ENCODE peak calls at places on chromosome 21, in ten cellular contexts. X, B, H, K, V, G, O, N, D and Y are unnamed samples.

GRCh38 chr21:17461014-17461413 is 51.8 kb upstream of the CXADR start:
- DNase-seq in V (no peak), H (no peak), B (no peak), X (peak), K (no peak), G (no peak), O (peak), N (no peak), D (peak), Y (no peak)

GRCh38 chr21:42031816-42032215 is 21.7 kb upstream of the ZBTB21 start:
- DNase-seq in X (no peak), H (no peak), K (no peak), V (no peak), G (no peak), D (no peak), O (peak), N (no peak), B (no peak), Y (no peak)

GRCh38 chr21:27129694-27130093 is 162.8 kb upstream of the ADAMTS5 start:
- DNase-seq in D (no peak), G (no peak), N (no peak), X (no peak), O (no peak), H (no peak), K (no peak), V (no peak), B (no peak), Y (no peak)

GRCh38 chr21:34243562-34243961 is 120.2 kb upstream of the KCNE2 start:
- DNase-seq in V (no peak), B (peak), X (no peak), N (no peak), D (peak), O (peak), G (no peak), H (peak), K (peak), Y (no peak)

GRCh38 chr21:15552914-15553491 is 176.8 kb upstream of the USP25 start:
- DNase-seq in O (peak), H (no peak), N (no peak), D (peak), B (no peak), K (no peak), X (no peak), V (no peak), G (peak), Y (no peak)

GRCh38 chr21:26124421-26124833 is 46.1 kb downstream of the APP start:
- DNase-seq in X (no peak), V (no peak), H (no peak), O (peak), N (no peak), G (no peak), D (peak), K (no peak), B (no peak), Y (no peak)

GRCh38 chr21:35273331-35273730 is 224.2 kb upstream of the RUNX1 start:
- DNase-seq in D (no peak), N (no peak), K (no peak), O (no peak), X (no peak), G (no peak), V (no peak), H (no peak), B (peak), Y (no peak)

GRCh38 chr21:42572906-42573495 is 59.3 kb downstream of the SLC37A1 start:
- DNase-seq in V (peak), B (no peak), O (no peak), D (no peak), N (peak), G (no peak), H (no peak), X (no peak), K (no peak), Y (no peak)

GRCh38 chr21:42638266-42638863 is 15.1 kb upstream of the PDE9A start:
- DNase-seq in N (peak), O (no peak), H (no peak), G (no peak), X (no peak), V (peak), B (no peak), K (no peak), D (no peak), Y (no peak)

GRCh38 chr21:26686278-26686677 is 113.2 kb upstream of the CYYR1 start:
- DNase-seq in N (no peak), O (peak), V (no peak), X (no peak), H (peak), G (peak), D (peak), B (peak), K (peak), Y (no peak)

GRCh38 chr21:34974162-34974981 is 74.7 kb downstream of the RUNX1 start:
- DNase-seq in D (no peak), V (no peak), K (no peak), X (no peak), G (peak), N (no peak), B (no peak), H (peak), O (no peak), Y (no peak)

DNA sequence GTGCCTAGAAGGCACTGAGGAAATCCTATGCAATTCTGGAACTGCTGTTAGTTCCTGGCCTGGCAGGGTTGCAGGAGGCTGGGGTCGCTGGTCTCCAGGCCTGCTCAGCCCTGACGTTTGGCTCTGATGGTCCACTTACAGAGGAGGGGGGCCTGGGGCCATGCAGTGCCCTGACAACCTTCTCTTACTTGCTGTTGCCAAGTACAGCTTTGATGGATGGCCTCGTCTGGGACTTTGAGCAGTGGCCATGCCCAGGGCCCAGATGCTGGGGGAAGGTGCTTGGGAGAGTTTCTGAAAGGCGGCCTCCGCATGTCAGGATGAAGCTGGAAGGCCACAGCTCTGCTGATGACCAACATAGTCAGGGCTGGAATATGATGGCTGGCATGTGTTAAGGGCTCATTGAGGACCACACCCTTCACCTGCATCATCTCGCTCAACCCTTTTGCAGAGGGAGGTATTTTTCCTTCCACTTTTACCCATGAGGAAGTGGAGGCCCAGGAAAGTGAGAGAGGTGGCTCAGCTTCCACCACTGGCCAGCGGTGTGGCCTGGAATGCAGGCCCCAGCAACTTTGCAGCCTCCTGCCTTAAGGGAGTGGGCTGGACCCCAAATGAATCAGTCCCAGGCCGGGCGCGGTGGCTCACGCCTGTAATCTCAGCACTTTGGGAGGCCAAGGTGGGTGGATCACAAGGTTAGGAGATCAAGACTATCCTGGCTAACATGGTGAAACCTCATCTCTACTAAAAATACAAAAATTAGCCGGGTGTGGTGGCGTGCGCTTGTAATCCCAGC is 34.7 kb upstream of the LRRC3 start:
- DNase-seq in D (no peak), G (no peak), O (no peak), B (peak), N (peak), K (no peak), V (peak), X (no peak), H (no peak), Y (peak)
- TF ChIP-seq CTCF in D (no peak), G (no peak), O (no peak), B (no peak), N (no peak), K (no peak), V (no peak), X (no peak), H (no peak), Y (no peak)

DNA sequence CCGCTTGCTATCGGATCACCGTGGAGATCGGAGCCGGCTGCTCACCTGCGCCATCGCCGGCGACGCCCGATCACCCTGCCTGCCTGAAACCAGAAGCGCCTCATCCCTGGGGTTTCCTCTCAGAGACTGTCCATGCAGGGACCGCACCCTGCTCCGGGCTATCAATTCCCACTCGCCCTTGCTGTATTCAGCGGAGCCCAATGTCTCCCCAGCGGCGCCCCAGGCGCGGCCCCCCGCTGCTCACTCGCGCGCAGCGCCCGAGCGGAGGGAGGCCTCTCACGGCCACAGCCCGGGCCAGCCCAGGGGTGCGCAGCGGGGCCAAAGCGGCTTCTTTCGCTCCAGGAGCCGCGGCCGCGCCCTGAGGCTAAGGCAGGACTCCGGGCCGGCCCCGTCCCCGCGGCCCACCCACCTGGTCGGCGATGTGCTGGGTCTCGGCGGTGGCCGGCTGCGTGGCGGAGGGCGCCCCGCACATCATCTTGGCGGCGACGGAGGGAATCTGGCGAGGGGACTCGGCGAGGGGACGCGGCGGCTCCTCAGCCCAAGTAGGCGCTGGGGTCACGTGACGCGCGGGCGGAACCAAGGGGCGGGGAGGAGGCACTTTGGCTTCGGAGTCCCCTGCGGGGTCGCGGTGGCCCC is at the start of gene CSTB:
- DNase-seq in D (peak), G (peak), N (peak), O (peak), B (peak), K (peak), H (peak), V (peak), X (no peak), Y (peak)
- TF ChIP-seq CTCF in D (no peak), G (no peak), N (no peak), O (no peak), B (peak), K (no peak), H (no peak), V (peak), X (no peak), Y (no peak)

GRCh38 chr21:46469275-46469674 is 10.6 kb downstream of the DIP2A start:
- DNase-seq in X (no peak), G (no peak), K (no peak), O (no peak), D (no peak), V (no peak), H (no peak), B (peak), N (no peak), Y (no peak)
- TF ChIP-seq CTCF in X (no peak), G (no peak), K (no peak), O (no peak), D (no peak), V (no peak), H (no peak), B (no peak), N (no peak), Y (no peak)

GRCh38 chr21:37516998-37517397 is 150.4 kb downstream of the DYRK1A start:
- DNase-seq in O (no peak), H (no peak), B (no peak), X (no peak), K (no peak), G (no peak), D (no peak), V (no peak), N (no peak), Y (no peak)

GRCh38 chr21:37513383-37513782 is 146.8 kb downstream of the DYRK1A start:
- DNase-seq in K (no peak), N (no peak), O (no peak), G (no peak), D (no peak), B (no peak), X (no peak), H (no peak), V (no peak), Y (no peak)

GRCh38 chr21:37511848-37512247 is 145.3 kb downstream of the DYRK1A start:
- DNase-seq in N (no peak), D (no peak), V (no peak), K (no peak), B (no peak), X (no peak), G (no peak), H (no peak), O (no peak), Y (no peak)

GRCh38 chr21:37509802-37510393 is 143.3 kb downstream of the DYRK1A start:
- DNase-seq in G (no peak), N (no peak), O (no peak), D (peak), B (no peak), K (no peak), X (no peak), V (no peak), H (peak), Y (no peak)

GRCh38 chr21:37514038-37514665 is 147.6 kb downstream of the DYRK1A start:
- DNase-seq in H (no peak), N (no peak), G (no peak), D (no peak), O (no peak), X (no peak), K (no peak), V (no peak), B (no peak), Y (no peak)
- TF ChIP-seq CTCF in H (no peak), N (no peak), G (no peak), D (no peak), O (no peak), X (no peak), K (no peak), V (no peak), B (no peak), Y (no peak)

GRCh38 chr21:36661511-36662309 is 37.2 kb upstream of the SIM2 start:
- DNase-seq in H (no peak), X (no peak), V (no peak), G (no peak), B (peak), D (peak), N (no peak), K (peak), O (peak), Y (no peak)
- TF ChIP-seq CTCF in H (peak), X (peak), V (peak), G (no peak), B (peak), D (peak), N (peak), K (peak), O (peak), Y (peak)

DNA sequence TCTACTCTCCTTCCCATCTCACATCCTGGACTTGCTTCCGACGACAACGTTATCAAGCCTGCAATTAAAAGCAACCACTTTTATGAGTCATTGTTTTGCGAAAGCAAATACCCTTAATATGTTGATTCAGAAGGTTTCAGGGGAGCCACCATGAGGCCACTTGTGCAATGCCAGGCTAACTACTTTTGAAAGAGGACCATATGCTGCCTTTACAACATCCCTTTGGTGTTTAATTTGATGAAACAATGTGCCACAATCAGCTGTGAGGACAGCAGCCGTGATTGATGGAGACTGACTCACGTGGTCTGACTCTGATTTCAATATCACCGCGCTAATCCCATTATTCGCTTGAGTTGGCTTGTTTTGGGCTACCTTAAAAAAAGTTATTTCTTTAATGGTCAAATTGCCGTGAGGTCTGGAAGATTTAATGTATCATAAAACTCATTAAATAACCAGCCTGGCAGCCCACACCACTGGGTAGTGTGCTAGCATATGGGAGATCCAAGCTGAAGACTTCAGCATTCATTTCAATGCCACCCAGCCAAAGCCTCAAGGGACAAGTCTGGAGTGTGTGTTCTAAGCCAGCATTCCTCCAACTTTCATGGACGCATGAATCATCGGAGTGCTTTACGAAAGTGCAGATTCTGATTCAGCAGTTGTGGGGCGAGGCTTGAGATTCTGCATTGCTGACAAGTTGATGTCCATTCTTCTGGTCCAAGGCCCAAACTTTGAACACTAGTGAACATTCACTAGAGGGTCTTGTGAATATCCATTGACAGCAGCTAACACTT is 73.3 kb upstream of the PAXBP1 start:
- DNase-seq in H (no peak), G (no peak), N (no peak), B (no peak), K (no peak), O (peak), D (peak), V (no peak), X (peak), Y (no peak)
- TF ChIP-seq CTCF in H (no peak), G (no peak), N (no peak), B (peak), K (peak), O (no peak), D (peak), V (no peak), X (no peak), Y (no peak)

DNA sequence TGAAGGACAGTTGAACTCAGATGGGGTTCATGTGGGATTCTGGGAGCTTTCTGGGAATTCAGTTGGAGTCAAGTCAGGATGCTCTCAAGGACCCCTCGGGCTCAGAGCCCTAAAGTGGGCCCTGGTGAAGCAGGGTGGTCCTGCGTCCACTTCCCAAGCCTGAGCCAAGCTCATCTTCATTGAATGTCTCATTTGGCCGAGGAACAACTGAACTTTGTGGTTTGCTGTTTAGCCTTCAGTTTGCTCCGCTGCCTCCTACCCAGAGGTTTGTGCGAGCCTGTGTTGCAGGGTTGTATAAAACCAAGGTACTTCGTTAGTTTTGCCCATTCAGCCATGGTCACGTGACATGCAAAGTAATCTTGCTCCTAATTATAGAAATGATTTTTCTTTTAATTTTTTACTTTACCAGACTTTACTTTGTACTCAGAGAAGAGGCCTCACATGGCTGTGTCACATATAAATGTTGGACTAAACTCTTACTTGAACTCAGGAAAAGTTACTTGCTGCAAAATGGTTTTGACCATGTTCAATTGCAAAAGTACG is 49.7 kb downstream of the B3GALT5 start:
- DNase-seq in B (peak), H (no peak), K (no peak), V (no peak), X (no peak), N (no peak), O (no peak), D (no peak), G (no peak), Y (no peak)
- TF ChIP-seq CTCF in B (no peak), H (no peak), K (no peak), V (no peak), X (no peak), N (no peak), O (no peak), D (no peak), G (no peak), Y (no peak)

GRCh38 chr21:37253991-37254390 is 13.1 kb downstream of the VPS26C start:
- DNase-seq in H (no peak), G (no peak), V (no peak), N (no peak), O (no peak), K (no peak), X (no peak), B (no peak), D (peak), Y (no peak)

GRCh38 chr21:37259426-37259825 is 7.7 kb downstream of the VPS26C start:
- DNase-seq in O (no peak), N (no peak), V (no peak), G (no peak), X (no peak), H (no peak), B (no peak), K (no peak), D (no peak), Y (no peak)

GRCh38 chr21:37257967-37258877 is 8.9 kb downstream of the VPS26C start:
- DNase-seq in H (peak), O (peak), B (peak), K (peak), V (peak), D (peak), X (no peak), G (peak), N (peak), Y (peak)

GRCh38 chr21:37257526-37257966 is 9.6 kb downstream of the VPS26C start:
- DNase-seq in K (peak), X (no peak), H (no peak), G (no peak), D (peak), V (no peak), O (peak), B (no peak), N (peak), Y (no peak)
- TF ChIP-seq CTCF in K (no peak), X (no peak), H (no peak), G (no peak), D (no peak), V (no peak), O (no peak), B (peak), N (no peak), Y (no peak)

GRCh38 chr21:40936771-40937261 is 89.9 kb upstream of the DSCAM start:
- DNase-seq in K (no peak), H (no peak), B (no peak), O (peak), G (no peak), N (no peak), D (no peak), V (no peak), X (no peak), Y (no peak)

GRCh38 chr21:40936151-40936550 is 89.2 kb upstream of the DSCAM start:
- DNase-seq in X (no peak), K (no peak), O (peak), B (no peak), V (no peak), N (no peak), D (no peak), H (no peak), G (no peak), Y (no peak)

DNA sequence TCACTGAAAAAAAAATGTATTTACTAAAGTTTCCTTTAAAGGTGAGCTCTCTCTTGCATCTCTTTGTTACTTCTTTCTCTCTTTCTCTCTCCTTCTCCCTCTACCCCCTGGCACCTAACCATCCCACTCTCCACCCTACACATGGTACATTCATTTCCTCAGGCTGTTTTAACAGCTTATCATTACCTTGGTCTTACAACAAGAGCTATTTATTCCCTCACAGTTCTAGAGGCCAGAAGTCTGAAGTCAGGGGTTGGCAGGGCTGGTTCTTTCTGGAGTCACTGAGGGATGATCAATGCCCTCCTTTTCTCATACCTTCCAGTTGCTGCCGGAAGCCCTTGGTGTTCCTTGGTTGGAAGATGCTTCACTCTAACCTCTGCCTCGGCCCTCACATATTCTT is 91.1 kb upstream of the DSCAM start:
- DNase-seq in V (no peak), O (no peak), G (no peak), K (no peak), N (no peak), X (no peak), B (no peak), D (no peak), H (no peak), Y (no peak)
- TF ChIP-seq CTCF in V (no peak), O (no peak), G (no peak), K (no peak), N (no peak), X (no peak), B (no peak), D (no peak), H (no peak), Y (no peak)